ENCODE peak calls at places on chromosomes 7 and 10, in ten cellular contexts. One of them, this sample, is unnamed.

GRCh38 chr7:121080913-121081326 is 92.4 kb downstream of the CPED1 start:
- DNase-seq in mesothelial cell of epicardium: no peak
- DNase-seq in HCT116: no peak
- DNase-seq in midbrain: no peak
- DNase-seq in fibroblast of lung: no peak
- DNase-seq in pons: no peak
- DNase-seq in astrocyte of the spinal cord: no peak
- DNase-seq in amniotic stem cell: no peak
- DNase-seq in activated CD4-positive, CD25-positive, alpha-beta regulatory T cell: no peak
- DNase-seq in iris pigment epithelial cell: no peak
- DNase-seq in this sample: no peak

GRCh38 chr7:20075992-20076813 is 141.0 kb downstream of the MACC1 start:
- DNase-seq in activated CD4-positive, CD25-positive, alpha-beta regulatory T cell: no peak
- DNase-seq in fibroblast of lung: peak; percentile 41
- DNase-seq in HCT116: no peak
- DNase-seq in astrocyte of the spinal cord: no peak
- DNase-seq in iris pigment epithelial cell: no peak
- DNase-seq in mesothelial cell of epicardium: no peak
- DNase-seq in pons: no peak
- DNase-seq in amniotic stem cell: no peak
- DNase-seq in midbrain: no peak
- DNase-seq in this sample: no peak

GRCh38 chr10:6737080-6737641 is 157.1 kb upstream of the PRKCQ start:
- DNase-seq in iris pigment epithelial cell: peak; percentile 62
- DNase-seq in HCT116: peak; percentile 47
- DNase-seq in midbrain: no peak
- DNase-seq in activated CD4-positive, CD25-positive, alpha-beta regulatory T cell: no peak
- DNase-seq in amniotic stem cell: no peak
- DNase-seq in pons: no peak
- DNase-seq in astrocyte of the spinal cord: peak; percentile 31
- DNase-seq in mesothelial cell of epicardium: no peak
- DNase-seq in fibroblast of lung: peak; percentile 73
- DNase-seq in this sample: no peak

GRCh38 chr10:80409121-80409520 is 770 bp downstream of the PRXL2A start:
- DNase-seq in activated CD4-positive, CD25-positive, alpha-beta regulatory T cell: no peak
- DNase-seq in fibroblast of lung: no peak
- DNase-seq in HCT116: no peak
- DNase-seq in amniotic stem cell: no peak
- DNase-seq in pons: no peak
- DNase-seq in mesothelial cell of epicardium: no peak
- DNase-seq in midbrain: no peak
- DNase-seq in astrocyte of the spinal cord: no peak
- DNase-seq in iris pigment epithelial cell: no peak
- DNase-seq in this sample: no peak

GRCh38 chr10:11757452-11757819 is 15.3 kb downstream of the ECHDC3 start:
- DNase-seq in activated CD4-positive, CD25-positive, alpha-beta regulatory T cell: no peak
- DNase-seq in astrocyte of the spinal cord: peak; percentile 83
- DNase-seq in fibroblast of lung: peak; percentile 88
- DNase-seq in iris pigment epithelial cell: peak; percentile 97
- DNase-seq in mesothelial cell of epicardium: no peak
- DNase-seq in amniotic stem cell: no peak
- DNase-seq in pons: peak; percentile 22
- DNase-seq in midbrain: no peak
- DNase-seq in HCT116: no peak
- DNase-seq in this sample: no peak

GRCh38 chr7:139591550-139592195 is 68.2 kb downstream of the CLEC2L start:
- DNase-seq in amniotic stem cell: no peak
- DNase-seq in HCT116: no peak
- DNase-seq in mesothelial cell of epicardium: no peak
- DNase-seq in midbrain: no peak
- DNase-seq in fibroblast of lung: no peak
- DNase-seq in pons: no peak
- DNase-seq in astrocyte of the spinal cord: no peak
- DNase-seq in activated CD4-positive, CD25-positive, alpha-beta regulatory T cell: no peak
- DNase-seq in iris pigment epithelial cell: no peak
- DNase-seq in this sample: no peak

GRCh38 chr7:111796671-111797070 is 234.4 kb upstream of the IMMP2L start:
- DNase-seq in fibroblast of lung: peak; percentile 24
- DNase-seq in midbrain: no peak
- DNase-seq in mesothelial cell of epicardium: no peak
- DNase-seq in astrocyte of the spinal cord: peak; percentile 23
- DNase-seq in HCT116: peak; percentile 27
- DNase-seq in pons: no peak
- DNase-seq in activated CD4-positive, CD25-positive, alpha-beta regulatory T cell: no peak
- DNase-seq in iris pigment epithelial cell: peak; percentile 12
- DNase-seq in amniotic stem cell: no peak
- DNase-seq in this sample: no peak

GRCh38 chr10:17075975-17076374 is 53.6 kb downstream of the CUBN start:
- DNase-seq in amniotic stem cell: no peak
- DNase-seq in astrocyte of the spinal cord: no peak
- DNase-seq in fibroblast of lung: peak; percentile 23
- DNase-seq in HCT116: no peak
- DNase-seq in midbrain: no peak
- DNase-seq in activated CD4-positive, CD25-positive, alpha-beta regulatory T cell: no peak
- DNase-seq in iris pigment epithelial cell: no peak
- DNase-seq in pons: no peak
- DNase-seq in mesothelial cell of epicardium: no peak
- DNase-seq in this sample: no peak

GRCh38 chr10:33134011-33134751 is 176.2 kb upstream of the ITGB1 start:
- DNase-seq in activated CD4-positive, CD25-positive, alpha-beta regulatory T cell: peak; percentile 43
- DNase-seq in astrocyte of the spinal cord: peak; percentile 95
- DNase-seq in amniotic stem cell: peak; percentile 48
- DNase-seq in pons: no peak
- DNase-seq in mesothelial cell of epicardium: no peak
- DNase-seq in iris pigment epithelial cell: peak; percentile 90
- DNase-seq in fibroblast of lung: peak; percentile 99
- DNase-seq in HCT116: peak; percentile 99
- DNase-seq in midbrain: no peak
- DNase-seq in this sample: peak; percentile 71

GRCh38 chr7:129805086-129805719 is 147.6 kb downstream of the UBE2H start:
- DNase-seq in activated CD4-positive, CD25-positive, alpha-beta regulatory T cell: no peak
- DNase-seq in midbrain: no peak
- DNase-seq in fibroblast of lung: no peak
- DNase-seq in astrocyte of the spinal cord: no peak
- DNase-seq in amniotic stem cell: no peak
- DNase-seq in HCT116: no peak
- DNase-seq in iris pigment epithelial cell: no peak
- DNase-seq in pons: no peak
- DNase-seq in mesothelial cell of epicardium: no peak
- DNase-seq in this sample: no peak

GRCh38 chr10:58372630-58373445 is 12.4 kb upstream of the TFAM start:
- DNase-seq in amniotic stem cell: no peak
- DNase-seq in mesothelial cell of epicardium: no peak
- DNase-seq in HCT116: no peak
- DNase-seq in midbrain: no peak
- DNase-seq in iris pigment epithelial cell: no peak
- DNase-seq in pons: no peak
- DNase-seq in fibroblast of lung: no peak
- DNase-seq in astrocyte of the spinal cord: no peak
- DNase-seq in activated CD4-positive, CD25-positive, alpha-beta regulatory T cell: no peak
- DNase-seq in this sample: no peak

GRCh38 chr10:29386347-29386999 is 97.6 kb downstream of the LYZL1 start:
- DNase-seq in fibroblast of lung: peak; percentile 53
- DNase-seq in HCT116: no peak
- DNase-seq in midbrain: peak; percentile 8
- DNase-seq in pons: peak; percentile 34
- DNase-seq in mesothelial cell of epicardium: no peak
- DNase-seq in astrocyte of the spinal cord: peak; percentile 49
- DNase-seq in amniotic stem cell: no peak
- DNase-seq in activated CD4-positive, CD25-positive, alpha-beta regulatory T cell: no peak
- DNase-seq in iris pigment epithelial cell: peak; percentile 31
- DNase-seq in this sample: peak; percentile 15

GRCh38 chr7:103791894-103792293 is 197.6 kb downstream of the RELN start:
- DNase-seq in astrocyte of the spinal cord: no peak
- DNase-seq in mesothelial cell of epicardium: no peak
- DNase-seq in HCT116: no peak
- DNase-seq in amniotic stem cell: no peak
- DNase-seq in iris pigment epithelial cell: no peak
- DNase-seq in pons: no peak
- DNase-seq in activated CD4-positive, CD25-positive, alpha-beta regulatory T cell: no peak
- DNase-seq in fibroblast of lung: no peak
- DNase-seq in midbrain: no peak
- DNase-seq in this sample: no peak

GRCh38 chr7:3152714-3153113 is 109.0 kb upstream of the CARD11 start:
- DNase-seq in activated CD4-positive, CD25-positive, alpha-beta regulatory T cell: no peak
- DNase-seq in pons: no peak
- DNase-seq in amniotic stem cell: no peak
- DNase-seq in mesothelial cell of epicardium: no peak
- DNase-seq in fibroblast of lung: no peak
- DNase-seq in HCT116: no peak
- DNase-seq in astrocyte of the spinal cord: no peak
- DNase-seq in iris pigment epithelial cell: no peak
- DNase-seq in midbrain: no peak
- DNase-seq in this sample: no peak

GRCh38 chr7:18198868-18199267 is 171.2 kb upstream of the PRPS1L1 start:
- DNase-seq in HCT116: no peak
- DNase-seq in activated CD4-positive, CD25-positive, alpha-beta regulatory T cell: no peak
- DNase-seq in amniotic stem cell: no peak
- DNase-seq in midbrain: no peak
- DNase-seq in fibroblast of lung: no peak
- DNase-seq in pons: no peak
- DNase-seq in mesothelial cell of epicardium: no peak
- DNase-seq in astrocyte of the spinal cord: no peak
- DNase-seq in iris pigment epithelial cell: no peak
- DNase-seq in this sample: no peak

GRCh38 chr10:80168679-80169380 is 36.3 kb downstream of the PLAC9 start:
- DNase-seq in fibroblast of lung: no peak
- DNase-seq in mesothelial cell of epicardium: no peak
- DNase-seq in activated CD4-positive, CD25-positive, alpha-beta regulatory T cell: no peak
- DNase-seq in iris pigment epithelial cell: peak; percentile 37
- DNase-seq in midbrain: no peak
- DNase-seq in HCT116: no peak
- DNase-seq in amniotic stem cell: no peak
- DNase-seq in pons: no peak
- DNase-seq in astrocyte of the spinal cord: no peak
- DNase-seq in this sample: peak; percentile 14

GRCh38 chr10:104143829-104144228 is 21.9 kb downstream of the SFR1 start:
- DNase-seq in mesothelial cell of epicardium: no peak
- DNase-seq in HCT116: no peak
- DNase-seq in astrocyte of the spinal cord: no peak
- DNase-seq in iris pigment epithelial cell: no peak
- DNase-seq in activated CD4-positive, CD25-positive, alpha-beta regulatory T cell: no peak
- DNase-seq in fibroblast of lung: no peak
- DNase-seq in midbrain: no peak
- DNase-seq in pons: no peak
- DNase-seq in amniotic stem cell: no peak
- DNase-seq in this sample: no peak

GRCh38 chr10:123974406-123974805 is 82.8 kb upstream of the CPXM2 start:
- DNase-seq in amniotic stem cell: no peak
- DNase-seq in mesothelial cell of epicardium: no peak
- DNase-seq in astrocyte of the spinal cord: peak; percentile 39
- DNase-seq in midbrain: no peak
- DNase-seq in pons: no peak
- DNase-seq in activated CD4-positive, CD25-positive, alpha-beta regulatory T cell: no peak
- DNase-seq in HCT116: peak; percentile 99
- DNase-seq in iris pigment epithelial cell: peak; percentile 33
- DNase-seq in fibroblast of lung: peak; percentile 52
- DNase-seq in this sample: no peak

GRCh38 chr7:40299097-40299496 is 164.3 kb downstream of the SUGCT start:
- DNase-seq in HCT116: no peak
- DNase-seq in midbrain: no peak
- DNase-seq in astrocyte of the spinal cord: peak; percentile 92
- DNase-seq in fibroblast of lung: peak; percentile 98
- DNase-seq in iris pigment epithelial cell: peak; percentile 95
- DNase-seq in amniotic stem cell: peak; percentile 28
- DNase-seq in mesothelial cell of epicardium: no peak
- DNase-seq in activated CD4-positive, CD25-positive, alpha-beta regulatory T cell: no peak
- DNase-seq in pons: no peak
- DNase-seq in this sample: no peak

GRCh38 chr7:134212576-134213546 is 85.7 kb downstream of the LRGUK start:
- DNase-seq in fibroblast of lung: peak; percentile 2
- DNase-seq in activated CD4-positive, CD25-positive, alpha-beta regulatory T cell: no peak
- DNase-seq in mesothelial cell of epicardium: no peak
- DNase-seq in pons: peak; percentile 6
- DNase-seq in amniotic stem cell: no peak
- DNase-seq in midbrain: no peak
- DNase-seq in astrocyte of the spinal cord: peak; percentile 10
- DNase-seq in iris pigment epithelial cell: peak; percentile 34
- DNase-seq in HCT116: no peak
- DNase-seq in this sample: no peak

GRCh38 chr7:23254051-23254681 is 7.6 kb downstream of the GPNMB start:
- DNase-seq in mesothelial cell of epicardium: no peak
- DNase-seq in HCT116: no peak
- DNase-seq in midbrain: no peak
- DNase-seq in amniotic stem cell: no peak
- DNase-seq in fibroblast of lung: peak; percentile 65
- DNase-seq in pons: no peak
- DNase-seq in astrocyte of the spinal cord: peak; percentile 42
- DNase-seq in iris pigment epithelial cell: peak; percentile 31
- DNase-seq in activated CD4-positive, CD25-positive, alpha-beta regulatory T cell: no peak
- DNase-seq in this sample: no peak

GRCh38 chr10:34861293-34862004 is 46.4 kb upstream of the PARD3 start:
- DNase-seq in astrocyte of the spinal cord: peak; percentile 6
- DNase-seq in HCT116: no peak
- DNase-seq in pons: no peak
- DNase-seq in iris pigment epithelial cell: peak; percentile 9
- DNase-seq in amniotic stem cell: no peak
- DNase-seq in fibroblast of lung: peak; percentile 10
- DNase-seq in mesothelial cell of epicardium: no peak
- DNase-seq in midbrain: peak; percentile 21
- DNase-seq in activated CD4-positive, CD25-positive, alpha-beta regulatory T cell: no peak
- DNase-seq in this sample: no peak

GRCh38 chr10:97234403-97234802 is 48.6 kb upstream of the SLIT1 start:
- DNase-seq in midbrain: peak; percentile 29
- DNase-seq in astrocyte of the spinal cord: peak; percentile 57
- DNase-seq in activated CD4-positive, CD25-positive, alpha-beta regulatory T cell: no peak
- DNase-seq in amniotic stem cell: peak; percentile 18
- DNase-seq in iris pigment epithelial cell: peak; percentile 58
- DNase-seq in HCT116: peak; percentile 12
- DNase-seq in fibroblast of lung: peak; percentile 33
- DNase-seq in mesothelial cell of epicardium: no peak
- DNase-seq in pons: peak; percentile 51
- DNase-seq in this sample: no peak

GRCh38 chr7:45033261-45033930 is 33.4 kb downstream of the CCM2 start:
- DNase-seq in fibroblast of lung: peak; percentile 78
- DNase-seq in mesothelial cell of epicardium: no peak
- DNase-seq in amniotic stem cell: no peak
- DNase-seq in HCT116: no peak
- DNase-seq in iris pigment epithelial cell: peak; percentile 49
- DNase-seq in midbrain: no peak
- DNase-seq in activated CD4-positive, CD25-positive, alpha-beta regulatory T cell: no peak
- DNase-seq in pons: no peak
- DNase-seq in astrocyte of the spinal cord: peak; percentile 38
- DNase-seq in this sample: peak; percentile 19

GRCh38 chr7:37287093-37287492 is 161.6 kb downstream of the ELMO1 start:
- DNase-seq in midbrain: no peak
- DNase-seq in HCT116: no peak
- DNase-seq in astrocyte of the spinal cord: no peak
- DNase-seq in fibroblast of lung: no peak
- DNase-seq in iris pigment epithelial cell: no peak
- DNase-seq in activated CD4-positive, CD25-positive, alpha-beta regulatory T cell: no peak
- DNase-seq in pons: no peak
- DNase-seq in amniotic stem cell: no peak
- DNase-seq in mesothelial cell of epicardium: no peak
- DNase-seq in this sample: no peak

GRCh38 chr7:51244053-51244452 is 72.6 kb downstream of the COBL start:
- DNase-seq in fibroblast of lung: no peak
- DNase-seq in mesothelial cell of epicardium: no peak
- DNase-seq in iris pigment epithelial cell: no peak
- DNase-seq in astrocyte of the spinal cord: no peak
- DNase-seq in activated CD4-positive, CD25-positive, alpha-beta regulatory T cell: no peak
- DNase-seq in HCT116: no peak
- DNase-seq in amniotic stem cell: no peak
- DNase-seq in pons: no peak
- DNase-seq in midbrain: no peak
- DNase-seq in this sample: no peak

GRCh38 chr7:71535616-71536015 is 403.7 kb downstream of the GALNT17 start:
- DNase-seq in midbrain: no peak
- DNase-seq in activated CD4-positive, CD25-positive, alpha-beta regulatory T cell: no peak
- DNase-seq in HCT116: no peak
- DNase-seq in mesothelial cell of epicardium: no peak
- DNase-seq in fibroblast of lung: no peak
- DNase-seq in pons: no peak
- DNase-seq in iris pigment epithelial cell: no peak
- DNase-seq in astrocyte of the spinal cord: no peak
- DNase-seq in amniotic stem cell: no peak
- DNase-seq in this sample: no peak

GRCh38 chr7:151607464-151607867 is 87.8 kb upstream of the RHEB start:
- DNase-seq in astrocyte of the spinal cord: no peak
- DNase-seq in pons: no peak
- DNase-seq in iris pigment epithelial cell: peak; percentile 69
- DNase-seq in HCT116: peak; percentile 37
- DNase-seq in fibroblast of lung: peak; percentile 68
- DNase-seq in activated CD4-positive, CD25-positive, alpha-beta regulatory T cell: no peak
- DNase-seq in amniotic stem cell: no peak
- DNase-seq in mesothelial cell of epicardium: no peak
- DNase-seq in midbrain: no peak
- DNase-seq in this sample: no peak